ENCODE peak calls at places on chromosomes 6 and 20, in ten cellular contexts. J, P, F, H, V, K, A, R, Y and D are unnamed samples. For H3K36me3, the result is how much of the 10 kb centered on the place peaks cover.

GRCh38 chr6:33343953-33344611 is 26.5 kb upstream of the ZBTB22 start:
- DNase-seq in F (no peak), K (no peak), P (no peak), J (no peak), V (no peak), Y (no peak), A (no peak), R (no peak), H (no peak), D (no peak)

GRCh38 chr20:9180480-9181257 is 111.8 kb downstream of the PLCB4 start:
- DNase-seq in K (no peak), H (no peak), Y (no peak), A (no peak), J (no peak), V (no peak), R (no peak), F (no peak), P (no peak), D (no peak)

GRCh38 chr20:62638055-62638570 is 4.2 kb upstream of the SLCO4A1 start:
- DNase-seq in Y (no peak), K (no peak), H (no peak), A (no peak), J (no peak), R (no peak), F (no peak), P (no peak), V (no peak), D (no peak)

GRCh38 chr20:23200914-23201313 is 114.8 kb upstream of the CD93 start:
- DNase-seq in H (no peak), R (peak), F (peak), V (no peak), A (peak), P (peak), J (no peak), K (peak), Y (peak), D (peak)

GRCh38 chr6:147715035-147715434 is 206.5 kb downstream of the SAMD5 start:
- DNase-seq in R (no peak), J (no peak), H (no peak), K (no peak), A (no peak), F (no peak), Y (no peak), V (no peak), P (no peak), D (no peak)

GRCh38 chr6:57021086-57021720 is 25.3 kb upstream of the KIAA1586 start:
- DNase-seq in P (no peak), A (no peak), V (no peak), H (no peak), F (peak), Y (no peak), R (no peak), J (no peak), K (peak), D (no peak)

GRCh38 chr6:21947751-21948386 is 349.0 kb downstream of the PRL start:
- DNase-seq in J (no peak), H (no peak), Y (no peak), V (no peak), K (no peak), F (no peak), R (no peak), A (no peak), P (no peak), D (peak)

GRCh38 chr20:62362991-62363919 is 3.9 kb downstream of the LAMA5 start:
- DNase-seq in A (peak), R (peak), Y (no peak), K (no peak), P (peak), J (peak), V (no peak), H (no peak), F (no peak), D (peak)

GRCh38 chr6:30443657-30444450 is 45.5 kb upstream of the HLA-E start:
- DNase-seq in J (no peak), V (no peak), H (no peak), Y (no peak), A (no peak), R (no peak), K (no peak), P (no peak), F (no peak), D (no peak)

GRCh38 chr6:41634657-41635056 is 3.6 kb upstream of the MDFI start:
- DNase-seq in A (no peak), F (no peak), R (no peak), V (no peak), P (no peak), Y (no peak), H (no peak), J (no peak), K (no peak), D (no peak)

GRCh38 chr20:44692932-44693476 is 22.2 kb upstream of the CCN5 start:
- DNase-seq in P (peak), R (peak), H (no peak), F (peak), A (peak), Y (peak), K (no peak), V (peak), J (peak), D (peak)

GRCh38 chr6:71107935-71108420 is 151.1 kb upstream of the B3GAT2 start:
- DNase-seq in H (no peak), R (no peak), V (peak), J (no peak), K (no peak), P (no peak), A (no peak), F (peak), Y (no peak), D (peak)

GRCh38 chr20:20259534-20259933 is 108.4 kb upstream of the INSM1 start:
- DNase-seq in J (no peak), F (no peak), K (no peak), V (no peak), P (no peak), R (no peak), A (peak), Y (no peak), H (no peak), D (no peak)

GRCh38 chr20:4633379-4633778 is 88.3 kb upstream of the PRND start:
- DNase-seq in J (no peak), R (no peak), P (no peak), V (no peak), K (no peak), H (no peak), Y (no peak), F (no peak), A (no peak), D (no peak)

GRCh38 chr20:17395729-17396128 is 135.4 kb downstream of the BFSP1 start:
- DNase-seq in V (no peak), R (no peak), J (no peak), K (no peak), F (no peak), A (no peak), Y (no peak), P (no peak), H (no peak), D (no peak)

GRCh38 chr6:158042245-158042798 is 60.7 kb downstream of the SYNJ2 start:
- DNase-seq in F (peak), H (no peak), A (peak), J (no peak), V (peak), R (peak), Y (no peak), P (no peak), K (peak), D (peak)

DNA sequence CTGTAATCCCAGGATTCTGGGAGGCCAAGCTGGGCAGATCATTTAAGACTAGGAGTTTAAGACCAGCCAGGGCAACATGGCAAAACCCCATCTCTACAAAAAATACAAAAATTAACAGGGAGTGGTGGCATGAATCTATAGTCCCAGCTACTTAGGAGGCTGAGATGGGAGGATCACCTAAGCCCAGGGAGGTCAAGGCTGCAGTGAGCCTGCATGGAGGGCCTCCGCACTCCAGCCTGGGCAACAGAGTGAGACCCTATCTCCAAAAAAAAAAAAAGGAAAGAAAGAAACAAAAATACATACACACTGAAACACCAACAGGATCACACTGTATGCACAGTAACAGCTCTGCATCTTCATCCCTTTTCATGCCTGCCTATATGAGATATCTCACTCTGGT is 41.7 kb downstream of the STAU1 start:
- DNase-seq in K (no peak), P (no peak), J (no peak), Y (no peak), F (no peak), H (no peak), A (no peak), R (no peak), V (no peak), D (no peak)
- H3K36me3 ChIP-seq in K (half or more), P (under half), J (under half), Y (under half), F (under half), H (half or more), A (half or more), R (under half), V (under half), D (under half)

GRCh38 chr20:25588491-25588890 is 3.2 kb upstream of the NINL start:
- DNase-seq in K (no peak), Y (no peak), R (no peak), A (no peak), J (no peak), V (no peak), H (no peak), P (no peak), F (no peak), D (no peak)

GRCh38 chr20:25580711-25581110 is 4.6 kb downstream of the NINL start:
- DNase-seq in P (no peak), J (no peak), F (no peak), V (no peak), H (no peak), K (no peak), A (peak), R (no peak), Y (no peak), D (peak)

GRCh38 chr20:25586877-25587276 is 1.5 kb upstream of the NINL start:
- DNase-seq in Y (no peak), K (peak), H (no peak), P (no peak), J (no peak), F (no peak), R (no peak), V (no peak), A (no peak), D (no peak)

GRCh38 chr20:25587536-25587935 is 2.2 kb upstream of the NINL start:
- DNase-seq in H (no peak), R (no peak), K (no peak), Y (no peak), F (no peak), J (no peak), V (no peak), P (no peak), A (no peak), D (no peak)

GRCh38 chr20:25584905-25585704 is at the start of gene NINL:
- DNase-seq in H (no peak), F (no peak), V (peak), A (peak), P (peak), Y (peak), K (peak), R (no peak), J (peak), D (peak)
- H3K27ac ChIP-seq in H (peak), F (peak), V (peak), A (peak), P (peak), Y (peak), K (no peak), R (no peak), J (peak), D (peak)

DNA sequence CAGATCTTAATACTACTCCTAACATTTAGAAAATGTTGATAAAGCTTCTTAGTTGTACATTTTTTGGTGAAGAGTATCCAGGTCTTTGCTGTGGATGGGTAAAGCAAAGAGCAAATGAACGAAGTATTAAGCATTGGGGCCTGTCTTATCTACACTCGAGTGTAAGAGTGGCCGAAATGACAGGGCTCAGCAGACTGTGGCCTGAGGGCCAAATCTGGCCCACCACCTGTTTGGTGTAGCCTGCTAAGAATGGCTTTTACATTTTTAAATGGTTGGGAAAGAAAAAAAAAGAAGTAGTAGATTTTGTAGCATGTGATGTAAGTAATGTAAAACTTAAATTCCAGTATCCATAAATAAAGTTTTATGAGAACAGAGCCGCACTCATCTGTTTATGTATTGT is 19.4 kb upstream of the MAPK13 start:
- DNase-seq in P (no peak), F (no peak), R (no peak), K (peak), Y (no peak), V (no peak), J (no peak), H (no peak), A (no peak), D (no peak)
- TF ChIP-seq POLR2A in P (no peak), F (no peak), R (no peak), K (no peak), Y (no peak), V (no peak), J (no peak), H (no peak), A (no peak), D (no peak)

GRCh38 chr6:7630792-7631191 is 40.8 kb downstream of the SNRNP48 start:
- DNase-seq in F (no peak), V (no peak), P (no peak), H (no peak), J (no peak), R (no peak), Y (no peak), A (no peak), K (peak), D (no peak)
- H3K36me3 ChIP-seq in F (under half), V (under half), P (under half), H (under half), J (under half), R (under half), Y (under half), A (under half), K (under half), D (under half)

GRCh38 chr6:18495236-18495635 is 108.1 kb downstream of the RNF144B start:
- DNase-seq in P (no peak), J (no peak), K (no peak), F (no peak), V (no peak), Y (no peak), R (no peak), H (no peak), A (no peak), D (no peak)

GRCh38 chr6:18501313-18502013 is 114.3 kb downstream of the RNF144B start:
- DNase-seq in P (peak), V (peak), F (no peak), A (peak), H (no peak), J (no peak), R (peak), K (no peak), Y (no peak), D (no peak)

GRCh38 chr6:18497006-18497405 is 109.9 kb downstream of the RNF144B start:
- DNase-seq in A (no peak), R (no peak), H (no peak), P (no peak), J (no peak), F (no peak), V (no peak), Y (no peak), K (no peak), D (no peak)

GRCh38 chr6:18496462-18496861 is 109.3 kb downstream of the RNF144B start:
- DNase-seq in Y (no peak), F (no peak), H (no peak), K (no peak), R (no peak), P (no peak), V (no peak), J (no peak), A (no peak), D (no peak)

DNA sequence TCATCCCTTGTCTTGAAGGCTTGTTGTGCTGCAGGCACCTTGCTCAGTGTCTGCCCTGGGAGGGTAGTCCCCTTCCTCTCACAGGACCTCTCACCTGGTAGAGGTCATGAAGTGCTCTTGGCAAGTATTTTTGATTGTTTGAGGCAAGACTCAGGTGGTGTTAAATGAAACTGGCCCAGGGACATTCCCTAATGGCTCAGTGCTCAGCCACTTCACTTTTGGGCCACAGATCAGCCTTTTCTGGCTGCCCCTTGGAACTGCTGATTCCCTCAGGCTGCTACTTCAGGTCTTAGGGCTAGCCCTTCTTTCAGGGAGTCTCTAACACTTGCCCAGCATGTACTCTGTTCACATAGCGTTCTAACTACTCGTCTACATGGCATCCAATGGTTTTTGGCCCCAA is 111.3 kb downstream of the RNF144B start:
- DNase-seq in F (no peak), R (no peak), V (no peak), K (no peak), P (no peak), H (no peak), Y (no peak), A (no peak), J (no peak), D (peak)
- H3K27ac ChIP-seq in F (no peak), R (no peak), V (no peak), K (no peak), P (no peak), H (no peak), Y (no peak), A (no peak), J (no peak), D (peak)

GRCh38 chr6:155493694-155494143 is 38.1 kb upstream of the NOX3 start:
- DNase-seq in Y (no peak), H (no peak), P (peak), F (peak), A (peak), J (peak), V (no peak), R (peak), K (no peak), D (no peak)
- TF ChIP-seq POLR2A in Y (no peak), H (no peak), P (no peak), F (no peak), A (no peak), J (no peak), V (no peak), R (no peak), K (no peak), D (no peak)

DNA sequence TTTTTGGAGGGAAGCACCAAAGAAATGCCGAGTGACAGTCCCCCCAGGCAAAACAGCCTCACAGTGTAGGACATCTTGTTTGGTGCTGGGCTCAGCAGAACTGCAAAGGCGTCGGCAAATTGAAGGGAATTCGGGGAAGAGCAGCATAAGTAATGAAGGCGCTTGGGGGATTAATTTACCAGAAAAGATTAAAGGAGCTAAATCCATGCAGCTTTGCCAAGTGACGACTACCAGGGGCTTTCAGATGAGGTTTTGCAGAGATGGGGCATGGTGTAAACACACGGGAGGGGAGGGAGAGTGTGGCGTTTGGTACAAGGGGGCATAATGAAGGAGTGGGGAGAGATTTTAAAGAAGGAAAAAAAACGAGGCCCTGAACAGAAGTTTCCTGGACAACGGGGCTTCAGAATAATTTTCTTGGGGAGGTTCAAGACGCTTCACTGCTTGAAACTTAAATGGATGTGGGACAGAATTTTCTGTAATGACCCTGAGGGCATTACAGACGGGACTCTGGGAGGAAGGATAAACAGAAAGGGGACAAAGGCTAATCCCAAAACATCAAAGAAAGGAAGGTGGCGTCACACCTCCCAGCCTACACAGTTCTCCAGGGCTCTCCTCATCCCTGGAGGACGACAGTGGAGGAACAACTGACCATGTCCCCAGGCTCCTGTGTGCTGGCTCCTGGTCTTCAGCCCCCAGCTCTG is 45.4 kb upstream of the CDH22 start:
- DNase-seq in H (no peak), F (no peak), K (no peak), Y (no peak), V (no peak), P (no peak), J (no peak), R (no peak), A (no peak), D (no peak)
- H3K36me3 ChIP-seq in H (half or more), F (under half), K (half or more), Y (under half), V (under half), P (under half), J (under half), R (under half), A (under half), D (under half)

DNA sequence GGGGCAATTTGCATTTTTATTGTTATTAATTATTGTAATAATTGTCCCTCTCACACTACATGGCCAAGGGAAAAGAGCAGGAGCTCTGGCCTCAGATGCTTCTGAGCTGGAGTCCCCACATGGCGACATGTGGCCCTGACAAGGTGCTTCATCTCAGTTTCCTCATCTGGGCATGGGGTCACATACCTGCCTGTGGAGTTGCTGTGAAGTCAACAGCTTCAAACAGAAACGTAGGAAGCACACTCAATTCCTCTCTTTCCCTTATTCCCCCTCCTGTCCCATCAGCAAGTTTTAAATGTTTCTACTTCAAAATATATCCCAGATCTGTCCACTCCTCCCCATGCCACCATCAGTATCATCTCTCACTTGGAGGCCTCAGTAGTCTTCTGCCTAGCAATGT is 8.7 kb downstream of the CPNE5 start:
- DNase-seq in H (no peak), R (no peak), K (no peak), Y (no peak), J (no peak), V (no peak), F (no peak), A (no peak), P (no peak), D (no peak)
- H3K27ac ChIP-seq in H (peak), R (peak), K (no peak), Y (peak), J (no peak), V (no peak), F (no peak), A (no peak), P (peak), D (peak)

DNA sequence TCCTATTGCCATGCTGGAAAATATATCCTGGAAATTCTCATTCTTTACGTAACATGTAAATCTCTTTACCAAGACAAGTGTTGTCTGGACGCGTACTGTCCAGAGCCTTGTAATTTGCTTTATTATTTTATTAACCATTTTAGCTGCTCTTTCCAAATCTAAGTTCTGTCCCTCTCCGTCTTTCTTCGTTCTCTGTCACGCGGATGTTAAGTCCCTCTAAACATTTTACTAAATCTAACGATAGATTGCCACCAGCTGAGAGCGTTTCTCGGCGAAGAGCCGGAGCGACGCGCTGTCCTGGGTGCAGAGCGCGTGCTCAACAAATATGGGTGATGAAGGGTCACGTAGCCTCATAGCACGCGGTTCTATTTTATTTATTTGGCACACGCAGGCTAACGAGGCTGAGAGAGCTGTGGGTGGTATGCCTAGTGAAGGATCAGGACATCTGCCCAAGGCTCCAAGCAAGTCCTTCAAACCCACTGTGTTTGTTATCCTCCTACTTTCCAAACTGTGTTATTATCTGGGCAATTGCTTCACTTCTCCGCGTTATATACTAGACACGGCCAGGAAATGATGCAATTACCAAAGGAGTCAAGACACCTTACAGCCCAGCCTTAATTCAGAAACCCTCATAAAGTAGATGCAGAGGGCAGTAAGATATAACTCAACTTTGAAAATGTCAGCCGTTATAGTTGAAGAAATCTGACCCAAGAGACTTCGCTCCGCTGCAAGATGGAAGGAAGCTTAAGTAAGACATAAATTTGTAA is 10.0 kb upstream of the NCOA7 start:
- DNase-seq in A (peak), J (peak), V (peak), P (peak), H (no peak), Y (peak), F (peak), R (peak), K (peak), D (peak)
- TF ChIP-seq POLR2A in A (no peak), J (peak), V (no peak), P (peak), H (no peak), Y (peak), F (peak), R (peak), K (peak), D (no peak)